ENCODE peak calls at places on chromosome 5, in four cellular contexts. V, Y, Q and X are unnamed samples.

GRCh38 chr5:159784993-159785392 is 131.3 kb upstream of the ADRA1B start:
- DNase-seq in Q (no peak), Y (no peak), V (no peak), X (no peak)

GRCh38 chr5:61731267-61731945 is 399.3 kb downstream of the ZSWIM6 start:
- DNase-seq in V (no peak), Q (no peak), Y (no peak), X (no peak)

GRCh38 chr5:71937906-71938698 is 169.2 kb upstream of the MAP1B start:
- DNase-seq in Y (no peak), Q (no peak), V (no peak), X (no peak)

GRCh38 chr5:88979244-88979643 is 96.3 kb upstream of the MEF2C start:
- DNase-seq in Y (no peak), V (no peak), Q (no peak), X (no peak)

GRCh38 chr5:119187776-119188529 is 117.1 kb downstream of the DMXL1 start:
- DNase-seq in Y (no peak), V (no peak), Q (no peak), X (no peak)

GRCh38 chr5:5421149-5421960 is 1.1 kb upstream of the ICE1 start:
- DNase-seq in V (peak), Y (no peak), Q (no peak), X (no peak)

GRCh38 chr5:165333623-165334022 is 1828.2 kb downstream of the MAT2B start:
- DNase-seq in V (no peak), Y (no peak), Q (no peak), X (no peak)

GRCh38 chr5:72096602-72097205 is 10.6 kb upstream of the MAP1B start:
- DNase-seq in Q (no peak), V (no peak), Y (no peak), X (no peak)

GRCh38 chr5:83450183-83450839 is 21.2 kb upstream of the VCAN start:
- DNase-seq in V (no peak), Q (no peak), Y (no peak), X (no peak)

GRCh38 chr5:82597437-82597836 is 319.3 kb upstream of the RPS23 start:
- DNase-seq in V (no peak), Q (no peak), Y (no peak), X (no peak)

GRCh38 chr5:21391506-21391905 is 1403.5 kb upstream of the CDH18 start:
- DNase-seq in V (no peak), Y (no peak), Q (no peak), X (no peak)

GRCh38 chr5:45205403-45205961 is 396.7 kb downstream of the MRPS30 start:
- DNase-seq in V (no peak), Q (no peak), Y (no peak), X (no peak)

GRCh38 chr5:62575556-62575955 is 3.1 kb upstream of the LRRC70 start:
- DNase-seq in Q (no peak), Y (no peak), V (no peak), X (no peak)

GRCh38 chr5:145699846-145700245 is 135.3 kb downstream of the PRELID2 start:
- DNase-seq in Y (no peak), Q (no peak), V (no peak), X (no peak)

GRCh38 chr5:176770431-176770830 is 39.9 kb upstream of the UNC5A start:
- DNase-seq in V (no peak), Q (peak), Y (no peak), X (no peak)

GRCh38 chr5:34735436-34736426 is 79.6 kb downstream of the RAI14 start:
- DNase-seq in V (no peak), Q (no peak), Y (peak), X (no peak)

GRCh38 chr5:176702952-176703641 is 55.8 kb downstream of the TSPAN17 start:
- DNase-seq in Q (no peak), Y (no peak), V (no peak), X (no peak)

GRCh38 chr5:14659821-14660607 is 4.5 kb upstream of the OTULIN start:
- DNase-seq in Y (peak), Q (no peak), V (no peak), X (no peak)

GRCh38 chr5:77145666-77146065 is 58.6 kb upstream of the ZBED3 start:
- DNase-seq in Y (no peak), V (no peak), Q (no peak), X (no peak)

GRCh38 chr5:58153255-58153654 is 306.6 kb downstream of the PLK2 start:
- DNase-seq in Y (no peak), Q (no peak), V (no peak), X (no peak)

GRCh38 chr5:9786378-9787360 is 156.5 kb upstream of the TAS2R1 start:
- DNase-seq in Y (no peak), Q (no peak), V (no peak), X (no peak)

GRCh38 chr5:37889612-37890317 is 49.9 kb upstream of the GDNF start:
- DNase-seq in Q (no peak), V (no peak), Y (peak), X (no peak)

GRCh38 chr5:175922192-175922885 is 45.8 kb downstream of the THOC3 start:
- DNase-seq in V (no peak), Y (peak), Q (no peak), X (no peak)

GRCh38 chr5:94440015-94440414 is 178.4 kb downstream of the KIAA0825 start:
- DNase-seq in Y (no peak), Q (no peak), V (no peak), X (no peak)

GRCh38 chr5:5335115-5335514 is 87.4 kb upstream of the ICE1 start:
- DNase-seq in V (no peak), Y (no peak), Q (no peak), X (no peak)

GRCh38 chr5:14204785-14205321 is 61.7 kb downstream of the TRIO start:
- DNase-seq in Q (peak), V (no peak), Y (peak), X (no peak)

DNA sequence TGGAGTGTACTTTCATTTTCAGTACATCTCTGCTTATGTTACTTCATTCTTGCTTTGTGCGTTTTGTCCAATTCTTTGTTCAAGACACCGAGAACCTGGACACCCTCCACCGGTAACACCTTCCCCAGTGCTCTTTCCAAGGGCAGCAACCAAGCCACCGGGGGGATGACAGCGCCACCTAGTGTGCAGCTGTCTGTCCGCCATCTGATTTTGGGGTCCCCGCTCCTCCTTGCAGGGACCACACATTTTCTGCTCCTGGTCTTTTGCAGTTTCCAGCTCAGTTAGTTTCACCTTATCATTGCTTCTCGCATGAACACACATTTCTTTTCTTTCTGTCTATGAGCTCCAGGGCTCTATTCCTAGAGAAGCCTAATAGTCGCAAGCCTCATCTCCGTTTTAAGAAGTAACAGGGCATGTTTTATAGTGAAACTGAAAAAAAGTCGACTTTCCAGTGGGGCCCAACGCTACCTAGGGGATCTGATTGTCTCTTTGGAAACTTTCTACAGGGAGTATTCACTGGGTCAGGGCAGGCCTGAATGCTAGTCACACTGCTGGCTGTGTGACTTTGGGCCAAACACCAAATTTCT is 152.1 kb downstream of the FSTL4 start:
- DNase-seq in Q (no peak), Y (no peak), V (peak), X (no peak)
- TF ChIP-seq CTCF in Q (no peak), Y (peak), V (peak), X (peak)

DNA sequence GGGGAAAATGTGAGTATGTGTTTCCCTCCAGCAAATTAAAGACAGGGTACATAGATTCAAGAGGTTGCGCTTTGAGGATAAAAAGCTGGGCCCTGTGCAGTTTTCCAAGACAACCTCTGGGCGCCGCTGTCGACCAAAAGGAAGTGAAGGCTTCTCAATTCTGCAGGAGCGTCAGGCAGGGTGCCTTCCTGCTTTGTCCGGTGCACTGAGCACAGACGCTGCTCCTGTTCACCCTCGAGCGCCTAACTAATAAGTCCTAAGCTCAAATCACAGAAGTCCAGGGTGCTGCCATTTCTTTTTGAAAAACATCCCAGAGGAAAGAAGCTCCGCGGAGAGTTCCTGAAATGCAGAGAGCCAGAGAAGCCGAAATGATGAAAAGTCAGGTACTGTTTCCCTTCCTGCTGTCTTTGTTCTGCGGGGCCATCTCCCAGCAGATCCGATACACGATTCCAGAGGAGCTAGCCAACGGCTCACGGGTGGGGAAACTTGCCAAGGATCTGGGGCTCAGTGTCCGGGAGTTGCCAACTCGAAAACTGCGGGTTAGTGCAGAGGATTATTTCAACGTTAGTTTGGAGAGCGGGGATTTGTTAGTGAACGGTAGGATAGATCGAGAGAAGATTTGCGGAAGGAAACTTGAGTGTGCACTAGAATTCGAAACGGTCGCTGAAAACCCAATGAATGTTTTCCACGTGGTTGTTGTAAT is at the start of gene PCDHGB1:
- DNase-seq in Y (no peak), V (peak), Q (no peak), X (no peak)
- TF ChIP-seq CTCF in Y (peak), V (no peak), Q (no peak), X (no peak)

DNA sequence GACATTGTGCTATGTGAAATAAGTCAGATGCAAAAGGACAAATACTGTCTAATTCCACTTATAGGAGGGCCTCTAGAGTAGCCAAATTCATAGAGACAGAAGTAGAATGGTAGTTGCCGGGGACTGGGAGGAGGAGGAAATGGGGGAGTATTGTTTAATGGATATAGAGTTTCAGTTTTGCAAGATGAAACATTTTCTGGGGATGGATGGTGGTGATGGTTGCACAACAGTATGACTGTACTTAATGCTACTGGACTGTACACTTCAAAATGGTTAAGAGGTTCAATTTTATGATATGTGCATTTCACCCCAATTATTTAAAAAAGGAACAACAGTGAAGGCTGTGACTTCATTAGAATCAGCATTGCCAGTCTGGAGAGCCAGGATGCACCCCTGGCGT is 130.6 kb upstream of the STC2 start:
- DNase-seq in Y (no peak), Q (no peak), V (no peak), X (no peak)
- TF ChIP-seq CTCF in Y (no peak), Q (no peak), V (no peak), X (no peak)

DNA sequence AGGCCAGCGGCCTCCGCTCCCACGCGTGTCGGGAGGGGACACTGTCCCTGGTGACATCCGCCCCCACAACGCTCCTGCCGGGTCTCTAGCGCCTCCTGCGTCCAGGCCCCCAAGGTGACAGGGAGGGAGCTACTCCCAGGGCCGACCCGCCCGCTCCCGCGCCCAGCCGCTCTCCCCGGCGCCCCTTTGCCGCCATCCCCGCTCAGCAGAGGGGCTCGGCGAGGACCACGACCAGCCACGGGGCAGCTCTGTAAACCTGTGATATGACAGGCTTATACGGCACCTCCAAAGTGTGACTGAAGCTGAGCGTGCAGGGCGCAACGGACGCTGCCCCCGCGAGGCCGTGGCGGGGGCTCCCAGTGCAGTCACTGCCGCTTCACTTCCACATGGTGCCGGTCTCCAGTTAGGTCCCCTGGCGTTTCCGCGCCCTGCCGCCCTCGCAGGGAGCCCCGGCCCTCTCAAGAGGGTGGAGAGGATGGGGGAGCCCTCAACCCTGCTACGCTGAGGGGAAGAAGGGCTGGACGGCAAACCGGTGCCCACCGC is 978 bp upstream of the ADCY2 start:
- DNase-seq in V (peak), Q (no peak), Y (no peak), X (no peak)
- TF ChIP-seq CTCF in V (peak), Q (no peak), Y (no peak), X (no peak)

GRCh38 chr5:55231029-55231475 is 2.4 kb downstream of the CCNO start:
- DNase-seq in V (no peak), Y (no peak), Q (no peak), X (no peak)

GRCh38 chr5:55234171-55234700 is 828 bp upstream of the CCNO start:
- DNase-seq in V (peak), Y (no peak), Q (peak), X (no peak)

GRCh38 chr5:55231476-55232193 is 1.8 kb downstream of the CCNO start:
- DNase-seq in Q (no peak), Y (no peak), V (peak), X (no peak)

GRCh38 chr5:55232194-55232984 is 1.0 kb downstream of the CCNO start:
- DNase-seq in V (peak), Y (no peak), Q (peak), X (no peak)

GRCh38 chr5:55232985-55233928 is at the start of gene CCNO:
- DNase-seq in Y (peak), Q (peak), V (peak), X (peak)
- TF ChIP-seq CTCF in Y (no peak), Q (no peak), V (no peak), X (no peak)